ENCODE peak calls at places on chromosome 12, in eight cellular contexts. K is pancreas, W is SK-N-SH, Z is thoracic aorta, R is adrenal gland, N is SJSA1, J is tibial artery, O is A549. L is an unnamed sample.

GRCh38 chr12:49568442-49568776 is 467 bp upstream of the MCRS1 start:
- DNase-seq in K (no peak), W (no peak), Z (no peak), R (no peak), N (no peak), J (no peak), O (no peak), L (no peak)

GRCh38 chr12:38880288-38880687 is 25.1 kb downstream of the CPNE8 start:
- DNase-seq in K (no peak), W (peak; percentile 6), Z (no peak), R (no peak), N (no peak), J (no peak), O (no peak), L (no peak)

GRCh38 chr12:45509187-45509586 is 220.3 kb upstream of the ARID2 start:
- DNase-seq in K (no peak), W (no peak), Z (no peak), R (no peak), N (no peak), J (no peak), O (no peak), L (peak; percentile 9)

GRCh38 chr12:38919191-38919590 is 13.8 kb upstream of the CPNE8 start:
- DNase-seq in K (no peak), W (no peak), Z (no peak), R (peak; percentile 56), N (no peak), J (no peak), O (no peak), L (no peak)

GRCh38 chr12:12661086-12661485 is 34.9 kb downstream of the GPR19 start:
- DNase-seq in K (no peak), W (no peak), Z (no peak), R (no peak), N (peak; percentile 35), J (no peak), O (no peak), L (no peak)

GRCh38 chr12:74322792-74323191 is 214.8 kb upstream of the ATXN7L3B start:
- DNase-seq in K (no peak), W (no peak), Z (no peak), R (no peak), N (no peak), J (no peak), O (no peak), L (no peak)

GRCh38 chr12:132185698-132186097 is 41.4 kb downstream of the NOC4L start:
- DNase-seq in K (no peak), W (no peak), Z (no peak), R (no peak), N (no peak), J (no peak), O (no peak), L (no peak)

GRCh38 chr12:96986883-96987523 is 79.9 kb downstream of the NEDD1 start:
- DNase-seq in K (no peak), W (peak; percentile 64), Z (no peak), R (no peak), N (peak; percentile 23), J (no peak), O (peak; percentile 25), L (no peak)

GRCh38 chr12:55707841-55708694 is at the start of gene ITGA7:
- DNase-seq in K (peak; percentile 79), W (peak; percentile 92), Z (no peak), R (peak; percentile 70), N (no peak), J (peak; percentile 93), O (peak; percentile 77), L (peak; percentile 52)

GRCh38 chr12:100824476-100824875 is 29.9 kb downstream of the ANO4 start:
- DNase-seq in K (no peak), W (no peak), Z (no peak), R (no peak), N (no peak), J (no peak), O (no peak), L (no peak)

GRCh38 chr12:1059162-1059561 is 68.1 kb downstream of the ERC1 start:
- DNase-seq in K (no peak), W (no peak), Z (no peak), R (no peak), N (no peak), J (no peak), O (no peak), L (no peak)

GRCh38 chr12:63276537-63277365 is 125.8 kb upstream of the AVPR1A start:
- DNase-seq in K (peak; percentile 50), W (peak; percentile 5), Z (no peak), R (peak; percentile 64), N (peak; percentile 15), J (no peak), O (no peak), L (no peak)

GRCh38 chr12:100473716-100474150 is at the start of gene NR1H4:
- DNase-seq in K (no peak), W (no peak), Z (no peak), R (peak; percentile 87), N (no peak), J (no peak), O (peak; percentile 18), L (no peak)

GRCh38 chr12:113273053-113273725 is 51.9 kb downstream of the TPCN1 start:
- DNase-seq in K (no peak), W (no peak), Z (no peak), R (no peak), N (no peak), J (no peak), O (no peak), L (no peak)

GRCh38 chr12:108773798-108774788 is 42.8 kb upstream of the CORO1C start:
- DNase-seq in K (no peak), W (peak; percentile 83), Z (peak; percentile 80), R (peak; percentile 28), N (no peak), J (peak; percentile 97), O (peak; percentile 51), L (no peak)

GRCh38 chr12:2528001-2528400 is 266.8 kb upstream of the FKBP4 start:
- DNase-seq in K (no peak), W (no peak), Z (no peak), R (no peak), N (no peak), J (no peak), O (no peak), L (no peak)

GRCh38 chr12:53700567-53700966 is 24.7 kb upstream of the ATP5MC2 start:
- DNase-seq in K (no peak), W (no peak), Z (no peak), R (no peak), N (no peak), J (no peak), O (no peak), L (no peak)

GRCh38 chr12:128918910-128919309 is 65.6 kb downstream of the GLT1D1 start:
- DNase-seq in K (no peak), W (peak; percentile 34), Z (no peak), R (no peak), N (no peak), J (no peak), O (no peak), L (no peak)

GRCh38 chr12:49956663-49957569 is 4.8 kb upstream of the AQP5 start:
- DNase-seq in K (no peak), W (no peak), Z (no peak), R (no peak), N (no peak), J (no peak), O (no peak), L (no peak)

DNA sequence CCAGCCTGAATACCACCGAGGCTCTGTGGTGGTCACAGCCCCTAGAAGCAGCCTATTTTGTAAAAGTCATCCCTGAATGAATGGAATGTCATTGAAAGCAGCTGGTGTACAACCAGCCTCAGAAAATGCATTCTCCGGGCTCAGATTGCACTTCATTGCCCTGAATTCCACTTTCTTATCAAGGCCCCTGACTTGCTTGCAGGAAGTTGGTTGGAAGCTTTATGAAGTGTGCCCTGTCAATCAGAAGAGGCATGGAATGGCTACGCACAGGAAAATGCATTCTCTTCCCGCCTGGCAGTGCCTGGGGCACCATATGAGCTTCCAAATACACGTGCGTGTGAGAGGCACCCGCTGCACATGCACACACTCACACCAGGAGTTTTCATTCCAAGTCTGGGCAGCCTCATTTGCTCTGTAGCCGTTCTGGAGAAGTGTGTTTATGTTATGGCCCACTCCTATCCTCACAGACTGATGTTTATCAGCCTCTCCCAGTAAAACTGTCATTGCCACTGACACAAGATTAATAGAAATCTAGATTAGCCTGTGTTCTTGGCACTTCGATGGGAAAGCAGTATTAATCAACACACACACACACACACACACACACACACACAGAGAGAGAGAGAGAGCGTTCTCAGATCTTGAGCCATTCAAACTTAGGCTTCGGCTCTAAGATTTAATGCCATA is 63.9 kb downstream of the NUAK1 start:
- DNase-seq in K (no peak), W (peak; percentile 17), Z (no peak), R (no peak), N (peak; percentile 80), J (no peak), O (no peak), L (no peak)
- H3K27ac ChIP-seq in K (no peak overlapping the region), W (peak overlapping the region; percentile 64), Z (peak overlapping the region; percentile 89), R (no peak overlapping the region), N (peak overlapping the region; percentile 47), J (peak overlapping the region; percentile 46), O (no peak overlapping the region), L (no peak overlapping the region)

GRCh38 chr12:46553911-46554310 is 181.3 kb upstream of the SLC38A2 start:
- DNase-seq in K (no peak), W (no peak), Z (no peak), R (no peak), N (no peak), J (no peak), O (no peak), L (no peak)
- H3K4me1 ChIP-seq in K (no peaks in the 10 kb centered on the region), W (peaks cover 5% of the 10 kb centered on the region), Z (peaks cover 15% of the 10 kb centered on the region), R (peaks cover 28% of the 10 kb centered on the region), N (peaks cover 76% of the 10 kb centered on the region), J (peaks cover 29% of the 10 kb centered on the region), O (peaks cover 74% of the 10 kb centered on the region), L (no peaks in the 10 kb centered on the region)

GRCh38 chr12:29228474-29229157 is 79.5 kb downstream of the FAR2 start:
- DNase-seq in K (no peak), W (no peak), Z (no peak), R (no peak), N (no peak), J (no peak), O (no peak), L (no peak)

GRCh38 chr12:29229158-29229505 is 80.1 kb downstream of the FAR2 start:
- DNase-seq in K (no peak), W (no peak), Z (no peak), R (no peak), N (no peak), J (no peak), O (no peak), L (no peak)

GRCh38 chr12:29229937-29230336 is 80.9 kb downstream of the FAR2 start:
- DNase-seq in K (no peak), W (no peak), Z (no peak), R (no peak), N (no peak), J (no peak), O (no peak), L (no peak)

GRCh38 chr12:29232086-29232485 is 83.0 kb downstream of the FAR2 start:
- DNase-seq in K (no peak), W (no peak), Z (no peak), R (no peak), N (no peak), J (no peak), O (no peak), L (no peak)

GRCh38 chr12:29230800-29231560 is 81.9 kb downstream of the FAR2 start:
- DNase-seq in K (no peak), W (no peak), Z (no peak), R (no peak), N (no peak), J (no peak), O (no peak), L (no peak)
- H3K9me3 ChIP-seq in K (no peaks in the 10 kb centered on the region), W (no peaks in the 10 kb centered on the region), Z (no peaks in the 10 kb centered on the region), R (no peaks in the 10 kb centered on the region), N (no peaks in the 10 kb centered on the region), J (no peaks in the 10 kb centered on the region), O (no peaks in the 10 kb centered on the region), L (no peaks in the 10 kb centered on the region)

GRCh38 chr12:15088115-15088514 is 115.3 kb downstream of the PDE6H start:
- DNase-seq in K (no peak), W (no peak), Z (no peak), R (no peak), N (no peak), J (no peak), O (no peak), L (no peak)

GRCh38 chr12:15090441-15090840 is 117.6 kb downstream of the PDE6H start:
- DNase-seq in K (no peak), W (no peak), Z (no peak), R (no peak), N (no peak), J (no peak), O (no peak), L (no peak)
- H3K27ac ChIP-seq in K (no peak overlapping the region), W (no peak overlapping the region), Z (peak overlapping the region; percentile 76), R (no peak overlapping the region), N (no peak overlapping the region), J (peak overlapping the region; percentile 67), O (no peak overlapping the region), L (no peak overlapping the region)

L was measured in CD8-positive, alpha-beta memory T cell.